ENCODE peak calls at places on chromosomes 6 and 20, in eight cellular contexts. Q is right lobe of liver; J is naive thymus-derived CD4-positive, alpha-beta T cell; V is spleen; R is brain microvascular endothelial cell; C is cardiac muscle cell; Y is mesenchymal stem cell; H is colonic mucosa. G is an unnamed sample.

GRCh38 chr20:8946036-8946926 is 122.6 kb upstream of the PLCB4 start:
- DNase-seq in Q (no peak), J (no peak), V (no peak), R (no peak), C (no peak), Y (peak), H (no peak), G (no peak)

GRCh38 chr6:136921936-136922679 is at the start of gene SLC35D3:
- DNase-seq in Q (no peak), J (no peak), V (peak), R (no peak), C (peak), Y (peak), H (no peak), G (no peak)

GRCh38 chr20:18138639-18139583 is 1.2 kb downstream of the KAT14 start:
- DNase-seq in Q (no peak), J (no peak), V (no peak), R (no peak), C (no peak), Y (peak), H (peak), G (peak)

GRCh38 chr6:52377538-52378221 is 15.7 kb downstream of the PAQR8 start:
- DNase-seq in Q (no peak), J (peak), V (no peak), R (no peak), C (no peak), Y (no peak), H (no peak), G (no peak)

GRCh38 chr6:93366506-93366905 is 52.9 kb downstream of the EPHA7 start:
- DNase-seq in Q (no peak), J (no peak), V (no peak), R (no peak), C (no peak), Y (no peak), H (no peak), G (no peak)

GRCh38 chr6:159899994-159900745 is 9.4 kb downstream of the MAS1 start:
- DNase-seq in Q (no peak), J (no peak), V (no peak), R (peak), C (peak), Y (peak), H (no peak), G (no peak)

GRCh38 chr6:35073211-35073610 is 67.9 kb downstream of the TCP11 start:
- DNase-seq in Q (no peak), J (no peak), V (peak), R (no peak), C (no peak), Y (no peak), H (no peak), G (no peak)

GRCh38 chr6:63926258-63926657 is 290.7 kb downstream of the PHF3 start:
- DNase-seq in Q (no peak), J (no peak), V (no peak), R (no peak), C (no peak), Y (no peak), H (no peak), G (no peak)

GRCh38 chr20:18734525-18735189 is 78.9 kb upstream of the SCP2D1 start:
- DNase-seq in Q (no peak), J (no peak), V (no peak), R (no peak), C (no peak), Y (no peak), H (no peak), G (no peak)

GRCh38 chr6:3835055-3835731 is 14.0 kb upstream of the FAM50B start:
- DNase-seq in Q (peak), J (no peak), V (no peak), R (no peak), C (peak), Y (no peak), H (peak), G (peak)

GRCh38 chr20:62617711-62618483 is 24.4 kb upstream of the SLCO4A1 start:
- DNase-seq in Q (peak), J (no peak), V (peak), R (no peak), C (no peak), Y (no peak), H (no peak), G (no peak)

GRCh38 chr20:24017160-24017761 is 28.7 kb upstream of the GGTLC1 start:
- DNase-seq in Q (no peak), J (no peak), V (no peak), R (no peak), C (peak), Y (no peak), H (no peak), G (no peak)

GRCh38 chr20:21387528-21387927 is 9.8 kb downstream of the NKX2-4 start:
- DNase-seq in Q (no peak), J (no peak), V (no peak), R (no peak), C (no peak), Y (no peak), H (no peak), G (no peak)

GRCh38 chr6:41162687-41163418 is at the start of gene TREM2:
- DNase-seq in Q (no peak), J (no peak), V (no peak), R (no peak), C (peak), Y (no peak), H (no peak), G (no peak)

GRCh38 chr6:26538936-26539615 is 910 bp downstream of the HMGN4 start:
- DNase-seq in Q (no peak), J (no peak), V (no peak), R (no peak), C (no peak), Y (peak), H (no peak), G (no peak)

GRCh38 chr6:53648571-53648970 is 17.0 kb downstream of the KLHL31 start:
- DNase-seq in Q (no peak), J (no peak), V (no peak), R (no peak), C (no peak), Y (no peak), H (no peak), G (no peak)

DNA sequence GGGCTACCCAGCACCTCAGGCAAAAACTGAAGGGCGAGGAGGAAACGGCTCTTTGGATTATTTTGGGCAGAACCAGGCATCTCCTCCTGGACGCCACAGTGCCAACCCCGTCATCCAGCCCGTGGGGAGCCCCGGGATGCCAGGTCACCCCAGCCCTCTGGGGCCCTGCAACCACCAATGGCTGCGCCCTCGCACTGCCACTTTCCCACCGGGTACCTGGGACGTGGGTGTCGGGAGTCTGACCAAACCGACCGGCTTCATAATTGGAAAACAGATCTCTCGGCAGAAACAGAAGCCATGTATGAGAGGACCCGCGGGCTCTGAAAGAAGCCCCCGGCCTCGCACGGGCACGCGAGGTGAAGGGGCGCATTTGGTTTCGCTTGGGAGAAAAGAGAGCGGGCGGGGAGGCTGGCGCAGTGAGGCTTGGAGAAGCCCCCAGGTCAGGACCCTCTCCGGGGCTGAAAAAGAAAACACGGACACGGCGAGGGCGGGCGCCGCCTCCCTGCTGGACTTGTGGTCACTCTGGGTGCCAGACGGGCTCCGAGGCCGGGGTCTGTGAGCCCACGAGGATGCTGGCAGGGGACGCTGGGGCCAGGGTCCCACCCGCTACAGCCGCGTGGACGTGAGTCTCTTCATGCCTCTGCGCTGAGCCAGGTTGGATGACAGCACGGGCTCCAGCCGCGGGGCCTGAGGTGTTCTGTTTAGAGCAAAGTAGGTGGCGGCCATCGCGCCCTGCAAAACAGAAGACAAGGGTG is 29.6 kb upstream of the MPC1 start:
- DNase-seq in Q (no peak), J (no peak), V (no peak), R (no peak), C (no peak), Y (no peak), H (no peak), G (no peak)
- H3K4me3 ChIP-seq in Q (no peak), J (peak), V (no peak), R (no peak), C (no peak), Y (no peak), H (no peak), G (no peak)

GRCh38 chr20:32855387-32855786 is 3.3 kb upstream of the EFCAB8 start:
- DNase-seq in Q (no peak), J (no peak), V (no peak), R (no peak), C (no peak), Y (no peak), H (no peak), G (no peak)

GRCh38 chr20:32859961-32860360 is 1.2 kb downstream of the EFCAB8 start:
- DNase-seq in Q (no peak), J (no peak), V (no peak), R (no peak), C (no peak), Y (no peak), H (no peak), G (no peak)

GRCh38 chr20:32858189-32858588 is 534 bp upstream of the EFCAB8 start:
- DNase-seq in Q (no peak), J (no peak), V (no peak), R (no peak), C (no peak), Y (no peak), H (no peak), G (no peak)

GRCh38 chr20:32861446-32861845 is 2.7 kb downstream of the EFCAB8 start:
- DNase-seq in Q (no peak), J (no peak), V (no peak), R (no peak), C (no peak), Y (no peak), H (no peak), G (no peak)

DNA sequence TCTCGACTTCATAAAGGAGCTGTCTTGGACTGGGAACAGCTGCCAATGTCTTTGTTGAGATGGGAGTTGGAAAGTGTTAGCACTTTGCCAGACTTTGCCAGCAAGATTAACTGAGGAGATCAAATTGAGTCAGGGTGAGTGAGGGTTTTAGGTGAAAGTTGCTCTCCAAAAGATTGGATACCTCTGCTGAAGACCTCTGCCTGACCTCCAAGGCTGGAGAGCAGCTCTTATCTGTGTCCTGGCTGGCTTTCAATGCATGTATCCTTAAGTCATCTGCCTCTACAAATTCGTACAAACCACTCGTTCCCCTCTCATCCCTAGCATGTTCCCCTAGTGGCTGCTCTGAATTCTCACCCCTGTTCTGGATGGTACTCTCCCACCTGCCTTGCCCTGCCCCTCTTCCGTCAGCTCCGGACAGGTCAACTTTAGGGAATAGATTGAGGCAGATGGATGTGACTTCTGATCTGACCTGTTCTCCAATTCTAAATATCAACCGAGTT is at the start of gene EFCAB8:
- DNase-seq in Q (no peak), J (no peak), V (no peak), R (no peak), C (peak), Y (no peak), H (no peak), G (no peak)
- H3K27ac ChIP-seq in Q (no peak), J (no peak), V (no peak), R (no peak), C (peak), Y (no peak), H (no peak), G (no peak)

GRCh38 chr20:14716251-14716650 is 378.8 kb upstream of the FLRT3 start:
- DNase-seq in Q (no peak), J (no peak), V (no peak), R (no peak), C (no peak), Y (no peak), H (no peak), G (no peak)
- H3K4me3 ChIP-seq in Q (no peak), J (no peak), V (no peak), R (no peak), C (no peak), Y (no peak), H (no peak), G (no peak)

GRCh38 chr6:18016698-18017097 is 29.3 kb upstream of the KIF13A start:
- DNase-seq in Q (no peak), J (no peak), V (no peak), R (no peak), C (no peak), Y (no peak), H (no peak), G (no peak)

GRCh38 chr6:18011287-18011686 is 23.9 kb upstream of the KIF13A start:
- DNase-seq in Q (no peak), J (no peak), V (no peak), R (no peak), C (no peak), Y (no peak), H (no peak), G (no peak)

GRCh38 chr6:18019539-18020534 is 32.4 kb upstream of the KIF13A start:
- DNase-seq in Q (no peak), J (no peak), V (no peak), R (no peak), C (peak), Y (no peak), H (no peak), G (no peak)

GRCh38 chr6:18021166-18021850 is 33.9 kb upstream of the KIF13A start:
- DNase-seq in Q (no peak), J (no peak), V (no peak), R (no peak), C (no peak), Y (no peak), H (no peak), G (no peak)

DNA sequence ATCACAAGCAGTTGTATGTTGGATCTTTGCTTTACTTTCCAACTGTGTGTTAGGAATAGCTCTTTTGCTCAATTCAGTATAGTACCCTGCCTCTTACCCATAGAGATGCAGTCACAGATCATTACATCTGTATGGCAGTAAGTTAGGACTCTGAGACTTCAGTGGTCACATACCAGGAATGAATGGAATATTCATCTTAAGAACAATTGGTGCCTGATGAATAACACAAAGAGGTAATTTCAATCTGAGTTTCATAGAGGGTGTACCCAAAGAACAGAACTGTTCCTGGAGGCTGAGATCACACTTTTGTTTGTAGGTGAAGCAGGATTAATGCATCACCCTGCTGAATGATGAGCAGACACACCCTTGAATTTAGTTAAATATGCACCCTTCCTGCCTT is 28.7 kb upstream of the KIF13A start:
- DNase-seq in Q (no peak), J (no peak), V (no peak), R (no peak), C (no peak), Y (no peak), H (no peak), G (no peak)
- H3K27ac ChIP-seq in Q (no peak), J (no peak), V (no peak), R (no peak), C (no peak), Y (no peak), H (no peak), G (no peak)

DNA sequence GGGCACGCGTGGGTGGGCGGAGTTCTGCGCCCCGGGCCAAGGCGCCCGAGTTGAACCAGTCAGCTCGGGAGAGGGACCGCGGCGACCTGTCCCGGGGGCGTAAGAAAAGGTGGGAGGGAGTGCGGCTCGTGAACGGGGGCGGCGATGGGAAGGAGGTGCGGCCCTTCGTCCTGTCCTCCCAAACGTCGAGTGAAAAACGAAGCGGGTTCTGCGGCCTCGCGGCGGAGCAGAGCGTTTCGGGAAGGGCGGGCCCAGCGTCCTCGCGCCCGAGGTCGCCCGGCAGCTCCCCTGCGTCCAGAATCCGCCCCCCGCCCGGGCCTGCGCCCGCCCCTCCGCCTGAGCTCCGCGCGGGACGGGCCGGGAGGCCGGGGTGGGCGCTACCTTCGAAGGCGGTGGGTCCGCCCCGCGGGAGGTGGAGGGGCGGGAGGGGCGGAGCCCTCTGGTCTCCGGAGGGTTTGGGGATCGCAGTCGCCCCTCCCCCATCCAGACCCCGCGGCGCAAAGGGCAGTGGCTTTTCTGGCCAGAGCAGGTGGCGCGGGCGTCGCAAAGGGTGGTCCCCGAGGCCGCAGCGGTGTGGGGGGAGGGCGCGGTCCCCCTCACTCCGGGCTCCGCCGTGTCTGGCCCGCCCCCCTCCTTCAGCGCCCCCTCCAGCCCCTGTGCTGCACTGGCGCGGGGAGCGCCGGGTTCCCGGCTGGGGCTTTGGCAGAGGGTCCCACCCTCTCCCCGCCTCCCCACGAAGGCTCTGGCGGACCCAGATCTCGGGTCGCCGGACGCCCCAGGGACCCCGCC is 838 bp downstream of the STMN3 start:
- DNase-seq in Q (no peak), J (peak), V (peak), R (no peak), C (peak), Y (no peak), H (no peak), G (no peak)
- H3K4me3 ChIP-seq in Q (peak), J (peak), V (peak), R (peak), C (peak), Y (peak), H (peak), G (peak)

G was measured in small intestine.